ENCODE peak calls at places on chromosomes 13 and 19, in seven cellular contexts. W, F, Z, L, U, Y and A are unnamed samples.

GRCh38 chr13:98965325-98965724 is 12.5 kb downstream of the DOCK9 start:
- DNase-seq in W (no peak), F (no peak), Z (no peak), L (peak; percentile 63), U (no peak), Y (no peak), A (no peak)

GRCh38 chr13:77979721-77980377 is 61.2 kb upstream of the EDNRB start:
- DNase-seq in W (no peak), F (no peak), Z (no peak), L (no peak), U (no peak), Y (no peak), A (no peak)

GRCh38 chr19:55542292-55542855 is 3.0 kb downstream of the SBK3 start:
- DNase-seq in W (no peak), F (no peak), Z (no peak), L (no peak), U (no peak), Y (no peak), A (no peak)

GRCh38 chr13:97280478-97280877 is 58.3 kb downstream of the MBNL2 start:
- DNase-seq in W (no peak), F (no peak), Z (no peak), L (no peak), U (no peak), Y (no peak), A (no peak)

GRCh38 chr13:59480398-59480797 is 683.3 kb downstream of the DIAPH3 start:
- DNase-seq in W (no peak), F (no peak), Z (no peak), L (no peak), U (no peak), Y (no peak), A (no peak)

GRCh38 chr13:99884913-99885312 is 86.7 kb downstream of the ZIC5 start:
- DNase-seq in W (no peak), F (no peak), Z (no peak), L (no peak), U (no peak), Y (no peak), A (no peak)

GRCh38 chr19:43594710-43595604 is 977 bp downstream of the IRGQ start:
- DNase-seq in W (peak; percentile 83), F (peak; percentile 92), Z (peak; percentile 76), L (peak; percentile 65), U (no peak), Y (peak; percentile 56), A (peak; percentile 68)

GRCh38 chr13:84651288-84651687 is 769.0 kb upstream of the SLITRK1 start:
- DNase-seq in W (no peak), F (no peak), Z (no peak), L (no peak), U (no peak), Y (no peak), A (no peak)

GRCh38 chr13:51261610-51262249 is 39.5 kb downstream of the FAM124A start:
- DNase-seq in W (no peak), F (no peak), Z (no peak), L (no peak), U (no peak), Y (no peak), A (no peak)

GRCh38 chr13:43472344-43472743 is 314.4 kb downstream of the ENOX1 start:
- DNase-seq in W (no peak), F (no peak), Z (no peak), L (no peak), U (no peak), Y (no peak), A (no peak)

GRCh38 chr13:113538689-113539058 is 45.9 kb upstream of the TFDP1 start:
- DNase-seq in W (no peak), F (peak; percentile 69), Z (no peak), L (no peak), U (no peak), Y (no peak), A (no peak)

GRCh38 chr13:21338651-21339278 is 120.3 kb downstream of the ZDHHC20 start:
- DNase-seq in W (no peak), F (no peak), Z (no peak), L (no peak), U (no peak), Y (no peak), A (no peak)

GRCh38 chr19:3397266-3398022 is 31.1 kb downstream of the NFIC start:
- DNase-seq in W (no peak), F (no peak), Z (no peak), L (no peak), U (no peak), Y (peak; percentile 24), A (peak; percentile 54)

GRCh38 chr13:25214371-25215252 is 42.5 kb upstream of the AMER2 start:
- DNase-seq in W (no peak), F (no peak), Z (no peak), L (no peak), U (no peak), Y (no peak), A (no peak)

GRCh38 chr19:55549500-55550320 is 4.4 kb upstream of the SBK3 start:
- DNase-seq in W (no peak), F (no peak), Z (no peak), L (peak; percentile 75), U (no peak), Y (peak; percentile 16), A (peak; percentile 80)

GRCh38 chr13:20573636-20574035 is 6.7 kb downstream of the IFT88 start:
- DNase-seq in W (no peak), F (no peak), Z (no peak), L (no peak), U (no peak), Y (no peak), A (no peak)

GRCh38 chr13:98529171-98529570 is 47.7 kb downstream of the STK24 start:
- DNase-seq in W (no peak), F (no peak), Z (no peak), L (no peak), U (no peak), Y (no peak), A (no peak)

GRCh38 chr13:47990427-47990826 is 10.6 kb downstream of the SUCLA2 start:
- DNase-seq in W (no peak), F (no peak), Z (no peak), L (no peak), U (no peak), Y (no peak), A (no peak)

GRCh38 chr13:62209539-62209938 is 793.9 kb upstream of the PCDH20 start:
- DNase-seq in W (no peak), F (no peak), Z (no peak), L (peak; percentile 4), U (no peak), Y (no peak), A (no peak)

GRCh38 chr19:15759962-15760565 is 22.3 kb downstream of the OR10H3 start:
- DNase-seq in W (no peak), F (no peak), Z (peak; percentile 4), L (no peak), U (no peak), Y (no peak), A (no peak)

GRCh38 chr19:55449469-55449868 is 6.4 kb upstream of the SHISA7 start:
- DNase-seq in W (no peak), F (no peak), Z (no peak), L (no peak), U (no peak), Y (no peak), A (no peak)

GRCh38 chr13:63024458-63024857 is 1608.8 kb upstream of the PCDH20 start:
- DNase-seq in W (no peak), F (no peak), Z (no peak), L (no peak), U (no peak), Y (no peak), A (no peak)

GRCh38 chr13:68304287-68304893 is 1074.3 kb upstream of the PCDH9 start:
- DNase-seq in W (no peak), F (no peak), Z (no peak), L (peak; percentile 48), U (no peak), Y (no peak), A (peak; percentile 11)

GRCh38 chr19:472005-472858 is 11.4 kb upstream of the SHC2 start:
- DNase-seq in W (no peak), F (no peak), Z (no peak), L (no peak), U (no peak), Y (no peak), A (no peak)

GRCh38 chr19:34171539-34171876 is 796 bp upstream of the LSM14A start:
- DNase-seq in W (no peak), F (no peak), Z (peak; percentile 79), L (no peak), U (no peak), Y (peak; percentile 3), A (peak; percentile 71)

GRCh38 chr19:11240008-11240444 is 607 bp downstream of the ANGPTL8 start:
- DNase-seq in W (no peak), F (no peak), Z (no peak), L (no peak), U (no peak), Y (no peak), A (no peak)

GRCh38 chr13:110855363-110855762 is 59.5 kb downstream of the ANKRD10 start:
- DNase-seq in W (no peak), F (no peak), Z (no peak), L (no peak), U (no peak), Y (no peak), A (no peak)

GRCh38 chr13:73074101-73074500 is 15.3 kb downstream of the KLF5 start:
- DNase-seq in W (no peak), F (no peak), Z (no peak), L (no peak), U (no peak), Y (no peak), A (no peak)

GRCh38 chr19:7230826-7231225 is 63.4 kb downstream of the INSR start:
- DNase-seq in W (no peak), F (peak; percentile 90), Z (no peak), L (no peak), U (no peak), Y (no peak), A (peak; percentile 13)

GRCh38 chr19:45505151-45505995 is 1.9 kb upstream of the VASP start:
- DNase-seq in W (no peak), F (no peak), Z (no peak), L (no peak), U (no peak), Y (no peak), A (no peak)

GRCh38 chr19:2796659-2797266 is 11.5 kb downstream of the THOP1 start:
- DNase-seq in W (no peak), F (no peak), Z (no peak), L (no peak), U (no peak), Y (no peak), A (no peak)

GRCh38 chr19:16258440-16258903 is 60.8 kb downstream of the AP1M1 start:
- DNase-seq in W (peak; percentile 77), F (peak; percentile 91), Z (no peak), L (no peak), U (no peak), Y (no peak), A (no peak)

GRCh38 chr13:33251131-33251629 is 34.4 kb downstream of the STARD13 start:
- DNase-seq in W (no peak), F (no peak), Z (no peak), L (no peak), U (no peak), Y (no peak), A (peak; percentile 83)

GRCh38 chr13:30615851-30616311 is 1.8 kb upstream of the USPL1 start:
- DNase-seq in W (no peak), F (no peak), Z (no peak), L (no peak), U (no peak), Y (no peak), A (peak; percentile 25)

GRCh38 chr13:30696278-30697176 is 38.8 kb upstream of the ALOX5AP start:
- DNase-seq in W (no peak), F (no peak), Z (no peak), L (no peak), U (no peak), Y (no peak), A (no peak)

GRCh38 chr19:10339380-10339960 is at the start of gene ICAM3:
- DNase-seq in W (peak; percentile 83), F (no peak), Z (peak; percentile 70), L (no peak), U (no peak), Y (no peak), A (no peak)

GRCh38 chr19:19081642-19082151 is 17.9 kb downstream of the SLC25A42 start:
- DNase-seq in W (no peak), F (no peak), Z (no peak), L (no peak), U (no peak), Y (no peak), A (no peak)